ENCODE peak calls at places on chromosomes 3 and 15, in four cellular contexts. H is ecto neural progenitor cell; F is BE2C; O is stimulated activated CD8-positive, alpha-beta memory T cell treated with anti-CD3 and anti-CD28 coated beads, Interleukin-15, amount 100 ng/mL, for 24 hours. G is an unnamed sample.

GRCh38 chr3:79018671-79019136 is 749.1 kb downstream of the ROBO1 start:
- DNase-seq in H (peak; percentile 76), O (no peak), F (peak; percentile 77), G (peak; percentile 82)

GRCh38 chr15:70584838-70585706 is 178.3 kb downstream of the UACA start:
- DNase-seq in H (peak; percentile 88), F (peak; percentile 68), O (peak; percentile 25), G (peak; percentile 93)

GRCh38 chr3:61358364-61358763 is 107.1 kb upstream of the FHIT start:
- DNase-seq in F (peak; percentile 75), O (no peak), H (no peak), G (no peak)

GRCh38 chr15:60010467-60011257 is 6.6 kb downstream of the FOXB1 start:
- DNase-seq in O (no peak), H (no peak), F (no peak), G (no peak)

GRCh38 chr3:151011427-151011826 is 38.9 kb upstream of the CLRN1 start:
- DNase-seq in H (no peak), F (no peak), O (no peak), G (no peak)

GRCh38 chr15:83320831-83321230 is 36.4 kb upstream of the BNC1 start:
- DNase-seq in F (no peak), H (no peak), O (no peak), G (no peak)

GRCh38 chr3:32018723-32019564 is 37.4 kb downstream of the ZNF860 start:
- DNase-seq in F (no peak), O (no peak), H (no peak), G (no peak)

GRCh38 chr3:99114565-99115291 is 213.2 kb upstream of the DCBLD2 start:
- DNase-seq in F (peak; percentile 26), O (no peak), H (peak; percentile 49), G (peak; percentile 72)

GRCh38 chr15:77045985-77046384 is 24.9 kb downstream of the TSPAN3 start:
- DNase-seq in H (no peak), O (no peak), F (no peak), G (no peak)

GRCh38 chr3:46947981-46948791 is 28.4 kb downstream of the CCDC12 start:
- DNase-seq in H (no peak), F (peak; percentile 17), O (no peak), G (peak; percentile 77)

GRCh38 chr3:57094606-57095005 is 34.1 kb downstream of the SPATA12 start:
- DNase-seq in F (no peak), H (no peak), O (no peak), G (no peak)

GRCh38 chr15:78290222-78290621 is 9.2 kb downstream of the SKIC8 start:
- DNase-seq in F (no peak), H (no peak), O (no peak), G (no peak)

GRCh38 chr3:23341147-23341838 is 138.2 kb downstream of the UBE2E2 start:
- DNase-seq in H (no peak), O (no peak), F (no peak), G (no peak)

G was measured in islet precursor cell.